ENCODE peak calls at places on chromosomes 7 and 10, in four cellular contexts. O is SK-N-SH, N is HepG2, C is GM12878. L is an unnamed sample.

GRCh38 chr10:80204801-80205477 is 398 bp downstream of the ANXA11 start:
- DNase-seq in C (no peak), O (peak; percentile 81), N (no peak), L (peak; percentile 84)

GRCh38 chr7:41219276-41219675 is 483.6 kb downstream of the INHBA start:
- DNase-seq in C (no peak), N (no peak), O (no peak), L (no peak)

GRCh38 chr7:81284576-81284975 is 365.7 kb upstream of the SEMA3C start:
- DNase-seq in N (no peak), O (no peak), C (no peak), L (no peak)

GRCh38 chr10:75272896-75273295 is 37.1 kb upstream of the COMTD1 start:
- DNase-seq in C (no peak), O (no peak), N (peak; percentile 12), L (no peak)

GRCh38 chr7:23357190-23358093 is 58.3 kb downstream of the MALSU1 start:
- DNase-seq in C (no peak), O (no peak), N (peak; percentile 91), L (peak; percentile 51)

GRCh38 chr7:150937848-150938561 is 40.1 kb downstream of the KCNH2 start:
- DNase-seq in N (no peak), O (peak; percentile 41), C (no peak), L (no peak)

GRCh38 chr10:4243651-4244050 is 458.6 kb upstream of the KLF6 start:
- DNase-seq in N (no peak), O (no peak), C (no peak), L (no peak)

GRCh38 chr7:122301858-122302745 is 2.4 kb downstream of the FEZF1 start:
- DNase-seq in N (no peak), O (peak; percentile 39), C (no peak), L (no peak)

GRCh38 chr10:76382381-76382851 is 951.0 kb downstream of the LRMDA start:
- DNase-seq in O (no peak), N (no peak), C (no peak), L (no peak)

GRCh38 chr7:124701955-124702354 is 63.6 kb downstream of the GPR37 start:
- DNase-seq in O (no peak), N (no peak), C (no peak), L (no peak)

GRCh38 chr7:73885975-73886798 is 25.2 kb downstream of the TMEM270 start:
- DNase-seq in N (no peak), O (peak; percentile 70), C (no peak), L (peak; percentile 92)
- TF ChIP-seq YY1 in N (no peak), O (no peak), C (no peak), L (no peak)

DNA sequence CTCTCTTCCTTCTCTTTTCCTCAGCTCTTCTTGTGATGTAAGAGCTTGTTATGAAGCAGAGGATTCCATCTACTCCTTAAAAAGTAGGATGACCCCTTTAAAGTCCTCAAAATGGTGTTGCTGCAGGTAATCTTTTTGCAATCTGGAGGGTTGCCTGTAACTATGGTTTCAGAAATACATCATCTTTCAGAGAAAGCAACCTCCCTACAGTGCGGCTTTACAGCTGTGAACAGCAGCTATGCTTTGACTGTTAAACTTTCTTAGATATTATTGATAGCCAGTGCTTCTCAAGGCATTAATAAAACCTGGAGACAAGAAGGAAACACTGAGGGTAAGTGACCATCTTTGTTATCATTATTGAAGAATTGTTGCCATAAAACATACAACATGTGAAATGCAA is 86.6 kb upstream of the MDFIC start:
- DNase-seq in O (no peak), N (no peak), C (no peak), L (no peak)
- TF ChIP-seq NFIC in O (no peak), N (no peak), C (no peak), L (no peak)

GRCh38 chr7:44173911-44174693 is 15.1 kb downstream of the GCK start:
- DNase-seq in O (no peak), C (no peak), N (no peak), L (no peak)

GRCh38 chr7:44176486-44176885 is 12.8 kb downstream of the GCK start:
- DNase-seq in O (no peak), C (no peak), N (no peak), L (no peak)

GRCh38 chr7:44175730-44176129 is 13.5 kb downstream of the GCK start:
- DNase-seq in N (no peak), O (no peak), C (no peak), L (no peak)

GRCh38 chr7:44180631-44181030 is 8.6 kb downstream of the GCK start:
- DNase-seq in C (no peak), N (no peak), O (no peak), L (no peak)

DNA sequence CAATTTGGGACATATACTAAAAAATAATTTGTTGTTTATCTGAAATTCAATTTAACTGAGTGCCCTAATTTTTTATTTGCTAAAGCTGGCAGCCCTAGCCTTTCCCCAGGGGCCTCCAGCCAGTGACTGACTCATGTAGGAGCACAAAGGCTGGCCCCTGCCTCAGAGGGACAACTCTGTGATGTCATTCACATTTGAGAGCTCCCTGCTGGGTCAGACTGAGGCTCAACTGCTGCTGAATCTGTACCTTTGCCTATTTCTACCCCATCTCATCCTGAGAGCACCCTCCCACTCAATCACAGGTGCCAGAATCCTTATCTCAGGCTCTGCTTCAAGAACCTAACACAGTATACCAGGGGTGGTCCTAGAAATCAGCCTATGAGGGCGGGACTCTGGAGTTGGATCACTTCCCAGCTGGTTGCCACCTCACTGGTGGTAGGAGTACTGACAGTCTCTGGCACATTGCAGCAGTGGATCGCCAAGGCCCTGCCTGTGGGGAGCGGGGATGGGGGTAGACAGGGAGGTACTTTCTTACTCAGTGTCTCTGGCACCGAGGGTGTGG is 11.6 kb downstream of the GCK start:
- DNase-seq in O (no peak), C (no peak), N (no peak), L (no peak)
- TF ChIP-seq YY1 in O (no peak), C (no peak), N (no peak), L (no peak)

GRCh38 chr10:7082967-7083366 is 327.9 kb downstream of the SFMBT2 start:
- DNase-seq in O (no peak), N (no peak), C (no peak), L (no peak)
- TF ChIP-seq NFIC in O (no peak), N (no peak), C (no peak), L (no peak)

GRCh38 chr10:132411561-132412253 is 14.7 kb downstream of the PWWP2B start:
- DNase-seq in O (peak; percentile 75), N (no peak), C (no peak), L (no peak)
- TF ChIP-seq YY1 in O (no peak), N (no peak), C (no peak), L (no peak)

GRCh38 chr7:95907337-95907736 is 135.0 kb downstream of the DYNC1I1 start:
- DNase-seq in C (no peak), O (no peak), N (no peak), L (no peak)

GRCh38 chr7:95908499-95908898 is 136.1 kb downstream of the DYNC1I1 start:
- DNase-seq in C (no peak), N (no peak), O (no peak), L (no peak)

GRCh38 chr7:95905165-95905564 is 132.8 kb downstream of the DYNC1I1 start:
- DNase-seq in N (no peak), C (no peak), O (no peak), L (peak; percentile 10)

GRCh38 chr7:95904099-95904498 is 131.7 kb downstream of the DYNC1I1 start:
- DNase-seq in N (no peak), O (no peak), C (no peak), L (no peak)

DNA sequence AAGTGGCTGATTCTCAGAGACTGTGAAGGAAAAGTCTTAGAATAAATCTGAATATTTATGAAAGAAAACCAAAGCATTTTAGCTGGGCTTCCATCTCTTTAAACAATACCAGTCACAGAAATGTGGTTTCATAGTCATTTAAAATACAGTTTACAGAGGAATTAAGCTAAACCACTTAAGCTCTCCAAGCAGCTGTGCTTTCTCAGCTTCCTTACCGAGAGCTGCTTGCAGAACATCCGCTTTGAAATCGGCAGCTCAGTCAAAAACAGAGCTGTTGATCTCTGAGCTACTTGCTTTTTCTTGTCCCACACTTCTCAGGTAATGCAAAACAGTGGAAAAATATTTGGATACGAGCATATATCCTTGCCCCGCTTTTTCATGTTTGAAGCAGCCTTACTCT is 134.5 kb downstream of the DYNC1I1 start:
- DNase-seq in N (no peak), O (no peak), C (no peak), L (no peak)
- TF ChIP-seq NFIC in N (no peak), O (no peak), C (no peak), L (no peak)

DNA sequence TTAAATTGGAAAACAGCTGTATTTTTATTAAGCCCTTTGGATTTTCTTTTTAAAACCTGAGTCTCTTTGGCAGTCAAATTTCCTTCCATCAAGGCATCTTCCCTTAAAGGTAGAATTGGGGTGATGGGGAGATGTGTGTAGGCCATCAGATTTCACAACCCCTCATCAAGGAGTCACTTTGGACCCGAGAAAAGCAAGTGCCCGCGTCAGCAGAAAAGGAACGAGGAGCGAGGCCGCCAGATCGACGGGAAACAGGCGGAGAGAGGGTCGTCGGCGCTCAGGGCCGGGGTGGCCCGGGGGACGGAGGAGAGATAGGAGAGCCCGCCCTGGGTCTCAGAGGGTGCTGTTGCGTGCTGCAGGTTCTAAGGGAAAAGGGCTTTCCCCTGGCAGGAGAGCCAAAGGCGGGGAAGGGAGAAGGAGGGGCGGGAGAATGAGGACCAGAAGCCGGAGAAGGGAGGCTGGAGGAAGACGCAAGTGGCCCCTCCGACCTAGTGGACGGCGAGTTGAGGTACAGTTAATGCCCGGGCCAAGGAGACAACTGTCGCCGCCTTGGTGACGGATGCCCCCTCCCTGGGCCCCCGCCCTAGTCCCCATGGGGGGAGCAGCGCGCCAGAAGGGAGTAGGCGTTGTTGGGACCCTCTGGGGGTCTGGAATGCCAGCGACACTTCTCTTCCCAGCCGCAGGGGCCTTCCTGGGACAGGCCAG is 11.5 kb upstream of the GATA3 start:
- DNase-seq in C (no peak), O (peak; percentile 22), N (no peak), L (no peak)
- TF ChIP-seq YY1 in C (no peak), O (no peak), N (no peak), L (no peak)

GRCh38 chr7:867406-868188 is 8.8 kb upstream of the GET4 start:
- DNase-seq in O (no peak), N (no peak), C (no peak), L (no peak)
- TF ChIP-seq NFIC in O (no peak), N (no peak), C (no peak), L (no peak)

L was measured in K562.